ENCODE peak calls at places on chromosomes 6 and 20, in four cellular contexts. O is GM12878, J is K562, D is HepG2. S is an unnamed sample.

GRCh38 chr6:21634582-21634981 is 41.0 kb downstream of the SOX4 start:
- DNase-seq in O (no peak), J (no peak), D (peak; percentile 30), S (no peak)

GRCh38 chr20:49475979-49476378 is 6.5 kb downstream of the KCNB1 start:
- DNase-seq in O (no peak), J (no peak), D (no peak), S (no peak)

GRCh38 chr6:151059612-151060095 is 180.1 kb upstream of the AKAP12 start:
- DNase-seq in O (no peak), J (no peak), D (no peak), S (no peak)

GRCh38 chr20:39986231-39986904 is 702.7 kb downstream of the MAFB start:
- DNase-seq in O (no peak), J (no peak), D (no peak), S (peak; percentile 31)

GRCh38 chr6:2817778-2818443 is 23.8 kb downstream of the SERPINB1 start:
- DNase-seq in O (no peak), J (no peak), D (no peak), S (no peak)

GRCh38 chr6:29757282-29757681 is 34.0 kb downstream of the HLA-F start:
- DNase-seq in O (no peak), J (no peak), D (no peak), S (no peak)

GRCh38 chr6:158707826-158708225 is 58.0 kb downstream of the SYTL3 start:
- DNase-seq in O (no peak), J (no peak), D (no peak), S (no peak)

GRCh38 chr20:51462566-51463276 is 79.8 kb downstream of the NFATC2 start:
- DNase-seq in O (no peak), J (no peak), D (no peak), S (no peak)

GRCh38 chr6:137415127-137415833 is 78.9 kb downstream of the OLIG3 start:
- DNase-seq in O (no peak), J (peak; percentile 42), D (peak; percentile 50), S (peak; percentile 60)

GRCh38 chr6:160137989-160138835 is 16.6 kb downstream of the SLC22A1 start:
- DNase-seq in O (peak; percentile 23), J (peak; percentile 61), D (peak; percentile 57), S (peak; percentile 66)

GRCh38 chr6:335572-335971 is 43.3 kb downstream of the DUSP22 start:
- DNase-seq in O (no peak), J (no peak), D (no peak), S (no peak)

GRCh38 chr20:12925214-12925755 is 83.5 kb upstream of the SPTLC3 start:
- DNase-seq in O (peak; percentile 13), J (peak; percentile 16), D (peak; percentile 89), S (peak; percentile 68)

GRCh38 chr6:47749726-47750125 is 32.1 kb upstream of the OPN5 start:
- DNase-seq in O (no peak), J (no peak), D (no peak), S (no peak)

GRCh38 chr20:36969478-36970186 is 18.1 kb upstream of the SAMHD1 start:
- DNase-seq in O (no peak), J (no peak), D (peak; percentile 53), S (no peak)

GRCh38 chr6:36350082-36350481 is 13.4 kb upstream of the BNIP5 start:
- DNase-seq in O (no peak), J (no peak), D (no peak), S (no peak)

GRCh38 chr6:7417684-7418083 is 28.1 kb downstream of the RIOK1 start:
- DNase-seq in O (no peak), J (no peak), D (no peak), S (no peak)

GRCh38 chr6:108068618-108069017 is 5.9 kb downstream of the OSTM1 start:
- DNase-seq in O (peak; percentile 9), J (no peak), D (no peak), S (no peak)
- TF ChIP-seq TCF7 in O (no peak), J (no peak), D (no peak), S (no peak)

GRCh38 chr6:16684896-16685554 is 76.2 kb downstream of the ATXN1 start:
- DNase-seq in O (peak; percentile 56), J (no peak), D (no peak), S (no peak)

GRCh38 chr6:16679050-16679449 is 82.2 kb downstream of the ATXN1 start:
- DNase-seq in O (no peak), J (no peak), D (no peak), S (no peak)

GRCh38 chr6:16683524-16684194 is 77.6 kb downstream of the ATXN1 start:
- DNase-seq in O (no peak), J (no peak), D (peak; percentile 79), S (no peak)

GRCh38 chr6:16684195-16684689 is 77.0 kb downstream of the ATXN1 start:
- DNase-seq in O (no peak), J (no peak), D (peak; percentile 78), S (no peak)

DNA sequence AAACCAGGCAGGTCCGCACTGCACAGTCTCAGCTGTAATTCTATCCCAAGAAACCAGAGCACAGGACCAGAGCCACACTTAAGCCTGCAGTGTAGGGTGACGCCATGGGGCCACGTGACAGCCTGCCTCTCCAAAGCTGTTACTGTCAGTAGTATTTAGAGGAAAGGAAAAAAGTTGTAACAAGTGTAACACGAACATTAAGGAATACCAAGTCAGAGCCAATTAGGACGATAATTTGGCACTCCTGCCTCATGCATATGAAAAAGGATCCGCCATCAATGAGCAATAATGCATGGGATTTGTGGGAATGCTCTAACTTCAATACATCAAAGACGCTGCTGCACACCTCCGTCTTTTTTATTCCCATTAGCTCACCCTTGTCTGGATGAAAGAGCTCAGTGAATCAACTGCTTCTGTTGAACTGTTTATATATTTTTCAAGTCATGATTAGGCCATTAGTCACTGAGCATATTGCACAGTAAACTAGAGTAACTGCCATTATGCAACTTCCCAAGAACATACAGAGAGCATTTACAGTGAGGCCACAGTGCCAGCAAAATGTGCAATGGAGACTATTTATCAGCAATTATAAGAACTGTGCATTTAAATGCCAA is 79.9 kb downstream of the ATXN1 start:
- DNase-seq in O (no peak), J (no peak), D (peak; percentile 94), S (no peak)
- TF ChIP-seq TCF7 in O (no peak), J (no peak), D (peak; percentile 76), S (no peak)

DNA sequence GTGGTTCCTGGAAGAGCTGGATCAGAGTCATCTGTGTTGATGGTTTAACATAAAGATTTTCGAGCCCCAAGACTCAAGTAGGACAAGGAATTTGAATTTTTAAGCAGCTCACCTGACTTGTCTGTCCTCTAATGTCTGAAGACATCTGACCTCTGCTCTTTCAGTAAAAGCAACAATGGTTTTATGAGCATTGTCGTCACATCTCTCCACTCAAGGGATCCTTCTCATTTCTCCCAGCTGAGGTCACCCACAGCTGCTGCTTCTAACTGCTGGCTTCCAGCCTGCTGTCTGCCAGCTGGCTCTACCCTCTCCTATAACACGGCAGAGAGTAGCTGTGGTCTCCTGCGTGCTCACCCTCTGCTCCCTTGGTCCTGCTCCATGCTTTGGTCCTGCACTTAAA is 24.7 kb upstream of the HDAC2 start:
- DNase-seq in O (no peak), J (no peak), D (peak; percentile 19), S (no peak)
- TF ChIP-seq TCF7 in O (no peak), J (no peak), D (no peak), S (no peak)

GRCh38 chr20:17786221-17786718 is 86.5 kb downstream of the BANF2 start:
- DNase-seq in O (no peak), J (no peak), D (no peak), S (no peak)
- TF ChIP-seq TCF7 in O (no peak), J (no peak), D (no peak), S (no peak)

GRCh38 chr6:28269492-28269891 is 2.5 kb downstream of the ZSCAN26 start:
- DNase-seq in O (no peak), J (peak; percentile 56), D (no peak), S (no peak)
- TF ChIP-seq TCF7 in O (no peak), J (no peak), D (no peak), S (no peak)

DNA sequence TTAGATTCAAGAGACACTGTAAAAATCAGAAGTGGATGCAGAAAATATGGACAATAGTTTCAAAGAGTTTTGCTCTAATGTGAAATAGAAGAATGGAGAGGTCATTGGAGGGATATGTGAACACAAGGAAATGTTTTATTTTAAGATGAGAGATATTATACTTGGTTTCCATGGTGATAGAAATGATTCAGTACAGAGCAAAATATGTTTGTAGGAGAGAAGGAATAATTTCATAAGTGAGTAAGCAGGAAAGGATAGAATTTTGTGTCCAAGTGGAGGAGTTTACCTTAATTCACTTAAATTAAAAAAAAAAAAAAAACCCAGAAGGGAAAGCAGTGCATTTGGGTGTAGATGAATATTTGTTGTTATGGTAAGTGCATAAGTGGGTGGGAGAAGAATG is 689.1 kb upstream of the GJE1 start:
- DNase-seq in O (no peak), J (no peak), D (no peak), S (no peak)
- TF ChIP-seq TCF7 in O (no peak), J (no peak), D (no peak), S (no peak)

GRCh38 chr6:46325561-46326525 is 155.1 kb upstream of the ENPP5 start:
- DNase-seq in O (no peak), J (no peak), D (no peak), S (no peak)

GRCh38 chr6:46327769-46328168 is 157.0 kb upstream of the ENPP5 start:
- DNase-seq in O (no peak), J (no peak), D (no peak), S (no peak)

GRCh38 chr6:46324706-46325105 is 153.9 kb upstream of the ENPP5 start:
- DNase-seq in O (no peak), J (no peak), D (no peak), S (no peak)

GRCh38 chr6:46323966-46324622 is 153.3 kb upstream of the ENPP5 start:
- DNase-seq in O (no peak), J (no peak), D (no peak), S (no peak)

DNA sequence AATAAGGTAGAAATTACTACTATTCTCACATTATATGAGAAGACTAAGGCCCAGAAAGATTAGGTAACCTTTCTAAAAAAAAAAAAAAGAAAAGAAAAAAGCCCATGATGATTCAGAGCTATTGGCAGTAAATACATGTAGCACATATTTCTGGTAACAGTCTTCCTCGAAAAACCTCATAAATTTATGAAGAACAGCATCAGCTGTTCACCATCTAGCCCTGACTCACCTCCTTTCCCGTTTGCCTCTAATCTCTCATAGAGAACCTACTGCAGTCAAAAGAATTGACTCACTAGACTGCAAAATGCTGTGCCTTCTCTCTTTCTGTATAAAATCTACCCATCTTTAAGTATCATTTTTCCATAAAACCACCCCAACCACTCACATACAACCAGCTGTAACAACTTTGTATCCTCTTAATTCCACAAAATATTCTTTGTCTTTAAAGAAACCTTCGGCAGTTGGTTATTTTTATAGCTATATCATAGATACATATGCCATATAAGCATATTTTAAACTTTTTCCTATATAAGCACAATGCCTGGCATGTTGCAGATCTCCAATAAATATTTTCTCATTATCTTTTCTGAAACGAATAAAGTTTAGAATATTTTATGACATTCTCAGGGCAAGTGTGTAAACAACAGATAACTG is 152.7 kb upstream of the ENPP5 start:
- DNase-seq in O (no peak), J (no peak), D (no peak), S (no peak)
- TF ChIP-seq TCF7 in O (no peak), J (no peak), D (no peak), S (no peak)

GRCh38 chr6:41939091-41939847 is 2.3 kb downstream of the CCND3 start:
- DNase-seq in O (no peak), J (peak; percentile 88), D (no peak), S (peak; percentile 52)
- TF ChIP-seq TCF7 in O (no peak), J (no peak), D (no peak), S (no peak)

GRCh38 chr6:46320505-46320904 is 149.7 kb upstream of the ENPP5 start:
- DNase-seq in O (no peak), J (no peak), D (no peak), S (no peak)
- TF ChIP-seq TCF7 in O (no peak), J (no peak), D (no peak), S (no peak)

GRCh38 chr6:112216699-112217551 is 37.4 kb downstream of the LAMA4 start:
- DNase-seq in O (no peak), J (no peak), D (no peak), S (no peak)
- TF ChIP-seq TCF7 in O (no peak), J (no peak), D (no peak), S (no peak)